ENCODE peak calls at places on chromosome X, in four cellular contexts. J is A549, A is uterus, L is prostate gland. X is an unnamed sample. For H3K9me3, the result is how much of the 10 kb centered on the place peaks cover.

GRCh38 chrX:115906276-115906675 is 264.3 kb upstream of the AGTR2 start:
- DNase-seq in J (no peak), A (no peak), L (no peak), X (no peak)

GRCh38 chrX:34918856-34919255 is 23.7 kb upstream of the FAM47B start:
- DNase-seq in J (peak), L (peak), A (no peak), X (no peak)

GRCh38 chrX:40952855-40953254 is 132.4 kb upstream of the USP9X start:
- DNase-seq in L (no peak), J (no peak), A (no peak), X (no peak)

GRCh38 chrX:107684956-107685385 is 56.7 kb downstream of the PRPS1 start:
- DNase-seq in L (peak), A (peak), J (peak), X (peak)

GRCh38 chrX:110156167-110156754 is 153.3 kb downstream of the TMEM164 start:
- DNase-seq in A (no peak), J (no peak), L (no peak), X (no peak)

GRCh38 chrX:94455782-94456181 is 781.8 kb downstream of the FAM133A start:
- DNase-seq in J (no peak), L (no peak), A (no peak), X (no peak)

GRCh38 chrX:51893931-51894696 is 691 bp downstream of the MAGED1 start:
- DNase-seq in L (no peak), J (peak), A (peak), X (no peak)

GRCh38 chrX:69033936-69034335 is 131.3 kb downstream of the PJA1 start:
- DNase-seq in A (no peak), L (no peak), J (no peak), X (no peak)

GRCh38 chrX:56797966-56798711 is 69.1 kb downstream of the NBDY start:
- DNase-seq in L (no peak), J (no peak), A (no peak), X (no peak)

GRCh38 chrX:87900320-87900908 is 382.8 kb downstream of the KLHL4 start:
- DNase-seq in J (peak), A (no peak), L (no peak), X (no peak)

GRCh38 chrX:149286940-149287349 is 218.2 kb downstream of the IDS start:
- DNase-seq in L (peak), J (peak), A (no peak), X (no peak)

GRCh38 chrX:119481218-119481875 is 13.1 kb downstream of the SLC25A5 start:
- DNase-seq in J (peak), A (no peak), L (no peak), X (peak)

GRCh38 chrX:2145672-2146412 is 354.9 kb downstream of the DHRSX start:
- DNase-seq in J (no peak), A (no peak), L (no peak), X (no peak)

GRCh38 chrX:40625294-40625693 is 2.1 kb downstream of the MPC1L start:
- DNase-seq in A (no peak), L (no peak), J (no peak), X (no peak)

GRCh38 chrX:152220612-152221011 is 82.2 kb upstream of the MAGEA10 start:
- DNase-seq in J (peak), A (no peak), L (no peak), X (no peak)

GRCh38 chrX:10415704-10416001 is 204.7 kb downstream of the MID1 start:
- DNase-seq in J (no peak), A (no peak), L (no peak), X (no peak)

GRCh38 chrX:130974323-130974722 is 71.3 kb upstream of the ENOX2 start:
- DNase-seq in L (no peak), A (no peak), J (no peak), X (no peak)

GRCh38 chrX:106894978-106895452 is 8.1 kb downstream of the RIPPLY1 start:
- DNase-seq in A (peak), J (peak), L (no peak), X (no peak)

GRCh38 chrX:115017455-115017854 is at the start of gene IL13RA2:
- DNase-seq in A (no peak), L (no peak), J (no peak), X (no peak)

GRCh38 chrX:33379839-33380238 is 168.5 kb upstream of the DMD start:
- DNase-seq in A (no peak), L (peak), J (no peak), X (no peak)

GRCh38 chrX:49995795-49996455 is 73.5 kb downstream of the CLCN5 start:
- DNase-seq in J (no peak), L (no peak), A (no peak), X (no peak)
- H3K27ac ChIP-seq in J (no peak), L (no peak), A (no peak), X (no peak)

GRCh38 chrX:78329486-78329885 is 2.1 kb upstream of the CYSLTR1 start:
- DNase-seq in A (no peak), L (no peak), J (no peak), X (no peak)

GRCh38 chrX:78330540-78330939 is 3.1 kb upstream of the CYSLTR1 start:
- DNase-seq in L (no peak), A (no peak), J (no peak), X (no peak)

GRCh38 chrX:78331708-78332107 is 4.3 kb upstream of the CYSLTR1 start:
- DNase-seq in A (no peak), J (no peak), L (no peak), X (no peak)

GRCh38 chrX:78327370-78328048 is at the start of gene CYSLTR1:
- DNase-seq in L (no peak), J (no peak), A (no peak), X (no peak)

GRCh38 chrX:78330068-78330467 is 2.7 kb upstream of the CYSLTR1 start:
- DNase-seq in A (no peak), J (no peak), L (no peak), X (no peak)
- H3K9me3 ChIP-seq in A (under half), J (under half), L (under half), X (under half)

GRCh38 chrX:47539860-47540259 is 21.1 kb upstream of the ARAF start:
- DNase-seq in L (no peak), J (no peak), A (no peak), X (no peak)

GRCh38 chrX:47543496-47543895 is 17.5 kb upstream of the ARAF start:
- DNase-seq in J (no peak), A (no peak), L (no peak), X (no peak)

DNA sequence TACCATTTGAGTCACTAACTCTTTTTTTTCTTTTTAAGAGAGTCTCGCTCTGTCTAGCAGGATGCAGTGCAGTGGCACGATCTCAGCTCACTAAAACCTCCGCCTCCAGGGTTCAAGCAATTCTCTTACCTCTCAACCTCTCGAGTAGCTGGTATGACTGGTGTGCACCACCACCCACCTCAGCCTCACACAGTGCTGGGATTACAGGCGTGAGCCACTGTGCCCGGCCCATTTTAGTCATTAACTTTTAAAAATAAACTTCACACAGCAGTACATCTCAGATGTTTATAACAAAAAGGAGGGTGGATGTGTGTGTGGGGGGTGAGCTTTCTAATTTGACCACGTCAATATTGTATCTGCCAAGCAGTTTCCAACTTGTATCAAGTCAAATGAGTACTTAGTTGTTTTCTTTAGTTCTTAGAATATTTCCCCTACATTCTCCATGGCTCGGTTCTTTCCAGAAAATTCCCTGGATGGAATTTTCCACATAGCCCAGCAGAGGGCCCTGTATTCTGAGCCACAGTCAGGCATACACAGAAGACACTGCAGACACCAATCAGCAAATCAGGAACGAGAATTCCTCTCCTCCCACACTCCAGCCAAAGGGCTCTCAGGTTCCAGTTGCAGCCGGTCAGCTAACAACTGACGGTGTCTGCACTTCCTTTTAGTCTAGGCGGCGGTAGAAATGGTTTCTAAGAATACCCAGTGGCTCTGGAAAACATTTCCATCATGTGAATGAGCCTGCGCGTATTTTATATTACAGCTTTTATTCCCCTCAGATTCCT is 20.1 kb upstream of the ARAF start:
- DNase-seq in A (peak), L (peak), J (peak), X (peak)
- TF ChIP-seq CTCF in A (peak), L (peak), J (peak), X (peak)

DNA sequence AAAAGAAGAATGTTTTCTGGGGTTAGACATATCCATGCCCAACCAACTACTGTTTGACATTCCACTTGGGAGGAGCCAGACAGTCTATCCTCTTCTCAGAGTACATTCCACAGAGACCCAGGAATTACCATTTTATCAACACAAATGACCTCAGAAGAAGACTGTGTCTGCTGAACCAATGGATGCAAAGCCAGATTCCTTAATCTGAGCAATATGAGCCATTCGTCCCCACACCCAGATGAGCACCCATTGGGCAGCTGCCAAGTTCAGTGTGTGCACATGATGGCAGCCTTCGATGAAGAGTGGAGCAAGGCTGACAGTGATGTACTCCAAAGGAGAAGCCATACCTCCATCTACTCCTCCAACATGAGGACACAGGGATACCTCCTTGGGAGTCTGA is 111.3 kb downstream of the ZNF674 start:
- DNase-seq in A (no peak), L (no peak), J (no peak), X (no peak)
- H3K27ac ChIP-seq in A (no peak), L (no peak), J (no peak), X (no peak)

GRCh38 chrX:64186974-64187761 is 18.3 kb downstream of the AMER1 start:
- DNase-seq in J (no peak), L (no peak), A (no peak), X (peak)
- H3K9me3 ChIP-seq in J (under half), L (under half), A (under half), X (under half)